ENCODE peak calls at places on chromosome 3, in four cellular contexts. M is GM12878, Q is right atrium auricular region, Y is A549. B is an unnamed sample.

GRCh38 chr3:99332726-99333125 is 305.7 kb upstream of the COL8A1 start:
- DNase-seq in Q (no peak), M (no peak), Y (no peak), B (no peak)

GRCh38 chr3:73094951-73095350 is 33.5 kb downstream of the EBLN2 start:
- DNase-seq in M (no peak), Q (no peak), Y (no peak), B (no peak)

GRCh38 chr3:163126115-163126514 is 1629.5 kb downstream of the OTOL1 start:
- DNase-seq in M (no peak), Y (no peak), Q (no peak), B (no peak)

GRCh38 chr3:59386165-59386564 is 336.3 kb upstream of the CFAP20DC start:
- DNase-seq in Y (no peak), M (peak; percentile 88), Q (no peak), B (peak; percentile 87)

GRCh38 chr3:71191031-71191482 is 392.5 kb downstream of the FOXP1 start:
- DNase-seq in M (no peak), Q (no peak), Y (no peak), B (no peak)

GRCh38 chr3:113685956-113686721 is 10.3 kb downstream of the USF3 start:
- DNase-seq in Y (no peak), Q (no peak), M (no peak), B (no peak)

GRCh38 chr3:129162729-129163579 is 2.1 kb upstream of the ISY1 start:
- DNase-seq in M (no peak), Q (no peak), Y (no peak), B (peak; percentile 26)

GRCh38 chr3:165549037-165549436 is 288.2 kb downstream of the BCHE start:
- DNase-seq in Y (no peak), Q (no peak), M (no peak), B (no peak)

GRCh38 chr3:106824856-106825255 is 552.4 kb upstream of the CCDC54 start:
- DNase-seq in Y (no peak), M (no peak), Q (no peak), B (peak; percentile 52)

GRCh38 chr3:106083854-106084253 is 215.0 kb upstream of the CBLB start:
- DNase-seq in Y (no peak), Q (no peak), M (no peak), B (no peak)

GRCh38 chr3:18657858-18658820 is 233.0 kb upstream of the SATB1 start:
- DNase-seq in Q (no peak), Y (no peak), M (no peak), B (no peak)

GRCh38 chr3:142263126-142263525 is 37.7 kb upstream of the GK5 start:
- DNase-seq in M (no peak), Y (no peak), Q (no peak), B (no peak)

GRCh38 chr3:11606090-11606784 is 37.5 kb downstream of the VGLL4 start:
- DNase-seq in M (no peak), Q (no peak), Y (no peak), B (no peak)

GRCh38 chr3:197353001-197353866 is 54.8 kb upstream of the DLG1 start:
- DNase-seq in Y (no peak), Q (no peak), M (no peak), B (no peak)

GRCh38 chr3:32372213-32372490 is 19.5 kb upstream of the CMTM7 start:
- DNase-seq in Q (no peak), Y (no peak), M (no peak), B (no peak)

GRCh38 chr3:8987673-8988655 is 24.7 kb upstream of the RAD18 start:
- DNase-seq in Y (peak; percentile 71), M (no peak), Q (peak; percentile 73), B (peak; percentile 72)

GRCh38 chr3:52065264-52065756 is 8.9 kb upstream of the DUSP7 start:
- DNase-seq in M (no peak), Q (no peak), Y (no peak), B (no peak)

GRCh38 chr3:134693226-134693625 is 42.4 kb upstream of the KY start:
- DNase-seq in Q (no peak), M (no peak), Y (no peak), B (no peak)

GRCh38 chr3:166405465-166405864 is 568.2 kb upstream of the BCHE start:
- DNase-seq in Q (no peak), Y (no peak), M (no peak), B (no peak)

GRCh38 chr3:69490971-69491370 is 105.1 kb upstream of the FRMD4B start:
- DNase-seq in Q (no peak), Y (no peak), M (no peak), B (no peak)

GRCh38 chr3:5423523-5423922 is 236.0 kb downstream of the EDEM1 start:
- DNase-seq in Y (no peak), M (no peak), Q (no peak), B (no peak)

GRCh38 chr3:71649757-71650156 is 66.2 kb upstream of the FOXP1 start:
- DNase-seq in Y (no peak), M (no peak), Q (no peak), B (no peak)

GRCh38 chr3:73365756-73366397 is 258.9 kb downstream of the PDZRN3 start:
- DNase-seq in M (no peak), Q (peak; percentile 77), Y (no peak), B (no peak)

GRCh38 chr3:47405820-47406761 is 25.3 kb downstream of the PTPN23 start:
- DNase-seq in Y (no peak), Q (no peak), M (no peak), B (no peak)

GRCh38 chr3:54698059-54698458 is 229.8 kb downstream of the LRTM1 start:
- DNase-seq in Y (no peak), M (no peak), Q (no peak), B (no peak)

GRCh38 chr3:42070089-42070885 is 20.9 kb upstream of the TRAK1 start:
- DNase-seq in M (no peak), Y (no peak), Q (no peak), B (no peak)

GRCh38 chr3:155038203-155038554 is 41.9 kb upstream of the MME start:
- DNase-seq in M (no peak), Q (no peak), Y (no peak), B (no peak)

GRCh38 chr3:12835005-12835665 is 6.2 kb downstream of the RPL32 start:
- DNase-seq in Q (no peak), M (no peak), Y (no peak), B (no peak)

GRCh38 chr3:12840591-12841084 is 727 bp downstream of the RPL32 start:
- DNase-seq in Y (no peak), Q (no peak), M (no peak), B (peak; percentile 21)

GRCh38 chr3:12838179-12838965 is 3.0 kb downstream of the RPL32 start:
- DNase-seq in Y (no peak), M (no peak), Q (no peak), B (no peak)

GRCh38 chr3:12841085-12841969 is at the start of gene RPL32:
- DNase-seq in M (peak; percentile 88), Q (peak; percentile 87), Y (peak; percentile 84), B (peak; percentile 97)

DNA sequence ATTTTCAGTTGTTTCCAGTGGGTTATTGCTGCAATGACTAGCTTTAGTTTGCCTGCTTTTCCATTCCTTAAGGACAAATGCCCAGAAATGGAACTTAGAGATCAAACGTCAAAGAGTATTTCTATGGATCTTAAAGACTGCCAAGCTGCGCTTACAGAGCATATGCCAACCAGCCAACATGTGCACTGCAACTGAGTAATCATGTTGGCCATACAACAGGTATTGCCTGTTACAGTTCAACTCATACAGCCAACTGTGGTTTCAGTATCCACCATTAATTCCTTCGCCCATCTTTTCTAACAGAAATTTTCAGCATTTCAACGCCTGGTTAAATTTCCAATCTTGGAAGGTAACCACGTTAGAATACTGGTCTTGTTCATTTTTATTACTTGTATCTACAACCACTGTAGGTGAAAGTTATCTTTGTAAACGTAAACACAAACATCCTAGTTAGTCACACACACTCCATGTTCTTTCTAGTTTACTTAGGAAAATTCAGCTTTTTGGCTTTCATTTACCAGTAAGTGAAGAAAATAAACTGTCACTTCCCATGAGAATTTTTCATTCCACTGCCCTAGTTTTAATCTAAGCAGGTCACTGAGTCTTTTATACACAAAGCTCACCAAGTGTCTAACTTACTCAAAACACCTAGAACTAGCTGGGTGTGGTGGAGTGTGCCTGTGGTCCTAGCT is 3.9 kb downstream of the RPL32 start:
- DNase-seq in Q (no peak), M (no peak), Y (no peak), B (no peak)
- H3K4me3 ChIP-seq in Q (no peak overlapping the region), M (peak overlapping the region; percentile 98), Y (no peak overlapping the region), B (no peak overlapping the region)

GRCh38 chr3:180534828-180535227 is 67.1 kb upstream of the TTC14 start:
- DNase-seq in Q (no peak), Y (no peak), M (no peak), B (no peak)

GRCh38 chr3:180531303-180532278 is 70.4 kb upstream of the TTC14 start:
- DNase-seq in M (no peak), Y (no peak), Q (no peak), B (no peak)

GRCh38 chr3:180528843-180529242 is 73.1 kb upstream of the TTC14 start:
- DNase-seq in Q (no peak), Y (no peak), M (no peak), B (no peak)

GRCh38 chr3:180529778-180530177 is 72.2 kb upstream of the TTC14 start:
- DNase-seq in Y (no peak), Q (no peak), M (no peak), B (no peak)
- TF ChIP-seq CTCF in Y (no peak), Q (no peak), M (no peak), B (no peak)

GRCh38 chr3:180252683-180253082 is 215.9 kb upstream of the PEX5L start:
- DNase-seq in Y (no peak), Q (no peak), M (no peak), B (no peak)

GRCh38 chr3:180250172-180250571 is 213.4 kb upstream of the PEX5L start:
- DNase-seq in Q (no peak), Y (no peak), M (no peak), B (no peak)

DNA sequence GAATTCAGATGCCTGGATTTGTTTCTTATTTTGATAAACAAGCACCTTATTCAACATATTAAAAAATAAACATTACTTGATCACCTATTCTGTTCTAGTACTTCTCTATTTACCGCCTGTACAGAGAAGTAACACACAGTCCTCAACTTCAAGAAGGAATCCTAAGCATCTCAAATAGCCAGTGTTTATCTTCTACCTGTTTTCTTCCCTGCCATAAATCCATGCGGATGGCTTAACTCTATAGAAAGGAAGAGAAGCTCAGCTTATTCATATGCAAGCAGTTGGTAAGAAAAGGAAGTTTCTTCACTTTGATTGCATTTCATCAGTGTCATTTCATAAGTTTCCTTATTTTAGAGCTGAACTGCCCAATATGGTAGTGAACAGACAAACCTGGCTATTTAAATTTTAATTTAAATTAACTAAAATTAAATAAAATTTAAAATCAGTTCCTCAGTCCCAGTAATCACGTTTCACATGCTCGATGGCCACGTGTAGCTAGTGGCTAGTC is 210.0 kb upstream of the PEX5L start:
- DNase-seq in Y (no peak), Q (no peak), M (no peak), B (no peak)
- H3K4me3 ChIP-seq in Y (no peak overlapping the region), Q (no peak overlapping the region), M (no peak overlapping the region), B (no peak overlapping the region)

GRCh38 chr3:191198886-191199285 is at the start of gene OSTN:
- DNase-seq in M (no peak), Y (no peak), Q (no peak), B (no peak)
- TF ChIP-seq CTCF in M (no peak), Y (no peak), Q (no peak), B (no peak)

DNA sequence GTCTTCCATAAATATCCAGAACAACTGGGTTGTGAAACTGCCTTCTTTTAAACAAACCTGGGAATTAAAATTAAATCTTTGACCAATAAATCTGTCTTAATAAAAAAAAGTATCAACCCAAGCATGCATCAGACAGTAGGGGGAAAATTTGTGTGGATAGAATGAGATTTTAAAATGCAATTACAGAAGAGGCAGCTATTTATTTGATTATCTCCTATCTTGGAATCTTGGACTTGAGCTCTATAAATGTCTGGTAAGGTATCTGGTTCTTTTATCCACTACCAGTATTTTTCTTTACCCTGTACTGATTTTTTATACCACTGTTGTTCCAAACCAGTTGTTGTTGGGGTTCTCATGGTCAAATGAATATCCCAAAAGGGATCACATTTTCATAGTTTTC is 157.6 kb upstream of the VEPH1 start:
- DNase-seq in Q (no peak), M (no peak), Y (no peak), B (no peak)
- H3K4me3 ChIP-seq in Q (no peak overlapping the region), M (no peak overlapping the region), Y (no peak overlapping the region), B (no peak overlapping the region)